ENCODE peak calls at places on chromosomes 7 and 10, in ten cellular contexts. Y is BE2C, G is tibial artery, Z is OCI-LY7, X is psoas muscle, D is breast epithelium, M is thoracic aorta, B is left ventricle myocardium inferior, S is lower lobe of right lung, Q is esophagus squamous epithelium. K is an unnamed sample. For H3K36me3 and H3K4me1, the result is how much of the 10 kb centered on the place peaks cover.

GRCh38 chr10:99999319-100000108 is 10.2 kb downstream of the DNMBP start:
- DNase-seq in Q (no peak), G (no peak), X (no peak), B (no peak), Z (no peak), S (no peak), D (no peak), M (no peak), Y (no peak), K (no peak)

GRCh38 chr7:3438352-3438751 is 137.3 kb downstream of the SDK1 start:
- DNase-seq in M (no peak), G (no peak), D (no peak), X (no peak), S (no peak), Q (no peak), Y (no peak), Z (no peak), B (no peak), K (no peak)

GRCh38 chr7:40024841-40025240 is 74.8 kb downstream of the CDK13 start:
- DNase-seq in B (no peak), D (no peak), G (no peak), Q (no peak), Z (no peak), Y (no peak), X (no peak), M (no peak), S (no peak), K (no peak)

GRCh38 chr10:125027889-125028288 is 86.0 kb downstream of the ZRANB1 start:
- DNase-seq in Z (no peak), G (no peak), Q (no peak), D (no peak), Y (no peak), S (no peak), B (no peak), X (peak), M (no peak), K (no peak)

GRCh38 chr10:127498081-127498480 is 51.0 kb upstream of the NPS start:
- DNase-seq in Y (peak), S (no peak), Q (no peak), Z (no peak), G (no peak), D (no peak), X (no peak), M (no peak), B (no peak), K (no peak)

GRCh38 chr7:15334524-15335269 is 227.1 kb downstream of the AGMO start:
- DNase-seq in G (no peak), Q (no peak), S (no peak), Z (no peak), D (no peak), M (no peak), Y (no peak), X (no peak), B (no peak), K (no peak)

GRCh38 chr7:2601907-2602735 is 29.7 kb upstream of the TTYH3 start:
- DNase-seq in Y (peak), B (no peak), Q (no peak), M (no peak), D (no peak), G (peak), Z (no peak), X (no peak), S (no peak), K (peak)

GRCh38 chr10:54496852-54497251 is 304.2 kb downstream of the PCDH15 start:
- DNase-seq in D (no peak), G (no peak), B (no peak), Y (no peak), Z (no peak), S (no peak), X (no peak), Q (no peak), M (no peak), K (no peak)

GRCh38 chr10:109877546-109877945 is 45.8 kb downstream of the XPNPEP1 start:
- DNase-seq in G (no peak), M (no peak), Z (no peak), X (no peak), B (no peak), Y (no peak), D (no peak), Q (no peak), S (no peak), K (no peak)

GRCh38 chr7:107435749-107436148 is 34.1 kb upstream of the GPR22 start:
- DNase-seq in Z (no peak), X (no peak), M (no peak), S (no peak), Y (no peak), G (no peak), B (no peak), Q (no peak), D (no peak), K (no peak)

GRCh38 chr10:103889121-103889720 is 28.8 kb downstream of the STN1 start:
- DNase-seq in G (no peak), D (no peak), Q (no peak), S (no peak), Z (no peak), M (no peak), X (no peak), B (no peak), Y (no peak), K (no peak)

GRCh38 chr10:103197177-103197576 is 4.1 kb upstream of the NT5C2 start:
- DNase-seq in S (peak), Q (no peak), Y (no peak), X (peak), M (peak), B (peak), Z (no peak), D (no peak), G (peak), K (no peak)

GRCh38 chr10:129151281-129151680 is 315.8 kb upstream of the MGMT start:
- DNase-seq in S (no peak), G (no peak), Q (no peak), M (no peak), Z (no peak), D (no peak), X (no peak), B (no peak), Y (no peak), K (no peak)

GRCh38 chr10:102120987-102121738 is 995 bp upstream of the LDB1 start:
- DNase-seq in Y (peak), M (peak), S (peak), X (peak), B (peak), Z (no peak), Q (no peak), G (peak), D (peak), K (peak)

GRCh38 chr10:126953886-126954285 is 48.7 kb downstream of the DOCK1 start:
- DNase-seq in S (no peak), X (no peak), Q (no peak), Z (no peak), D (no peak), B (no peak), M (no peak), Y (no peak), G (no peak), K (no peak)

GRCh38 chr7:36653011-36653670 is 71.2 kb downstream of the AOAH start:
- DNase-seq in M (no peak), S (no peak), D (no peak), B (no peak), G (no peak), Y (no peak), Z (no peak), Q (no peak), X (no peak), K (no peak)

GRCh38 chr10:1101946-1102345 is 45.8 kb downstream of the WDR37 start:
- DNase-seq in B (no peak), Y (no peak), Q (no peak), Z (no peak), D (no peak), G (no peak), X (no peak), M (no peak), S (no peak), K (no peak)

GRCh38 chr7:116753130-116753529 is 81.1 kb downstream of the MET start:
- DNase-seq in S (no peak), Q (no peak), M (no peak), Z (no peak), X (no peak), Y (no peak), G (no peak), D (no peak), B (no peak), K (no peak)

GRCh38 chr10:5343979-5344378 is 20.8 kb upstream of the UCN3 start:
- DNase-seq in S (no peak), G (no peak), Y (no peak), Q (no peak), M (no peak), X (no peak), B (no peak), D (no peak), Z (no peak), K (no peak)

GRCh38 chr7:24052572-24053223 is 231.3 kb upstream of the NPY start:
- DNase-seq in G (no peak), S (no peak), Y (peak), Q (no peak), X (no peak), B (no peak), D (no peak), Z (no peak), M (no peak), K (peak)

GRCh38 chr7:503575-504111 is 16.0 kb downstream of the PDGFA start:
- DNase-seq in X (peak), Q (no peak), Y (no peak), G (peak), S (peak), D (no peak), M (no peak), B (peak), Z (no peak), K (no peak)

GRCh38 chr10:124423813-124424212 is 5.1 kb upstream of the OAT start:
- DNase-seq in Y (no peak), M (no peak), S (no peak), B (no peak), D (no peak), X (no peak), G (no peak), Z (no peak), Q (no peak), K (no peak)

GRCh38 chr10:45179716-45180115 is 135.7 kb downstream of the OR13A1 start:
- DNase-seq in M (no peak), S (no peak), B (no peak), Q (no peak), Y (no peak), D (no peak), X (no peak), G (peak), Z (no peak), K (no peak)

GRCh38 chr10:103833731-103834365 is 21.5 kb downstream of the SH3PXD2A start:
- DNase-seq in G (peak), M (no peak), B (peak), Z (peak), D (no peak), X (peak), Q (no peak), Y (peak), S (peak), K (no peak)

GRCh38 chr10:16867556-16867955 is 50.3 kb upstream of the RSU1 start:
- DNase-seq in Q (no peak), B (no peak), G (no peak), D (no peak), X (no peak), Y (no peak), Z (no peak), M (no peak), S (no peak), K (no peak)
- H3K4me3 ChIP-seq in Q (no peak), B (no peak), G (no peak), D (no peak), X (no peak), Y (no peak), Z (no peak), M (no peak), S (no peak), K (no peak)

GRCh38 chr10:3146289-3146688 is 26.3 kb downstream of the PITRM1 start:
- DNase-seq in Q (no peak), Z (no peak), D (no peak), X (no peak), S (no peak), M (no peak), B (no peak), Y (no peak), G (no peak), K (no peak)
- H3K36me3 ChIP-seq in Q (under half), Z (half or more), D (under half), X (half or more), S (half or more), M (half or more), B (half or more), Y (under half), G (half or more), K (half or more)

GRCh38 chr7:80634505-80634904 is 3.9 kb upstream of the CD36 start:
- DNase-seq in X (no peak), Q (no peak), G (no peak), Z (no peak), S (no peak), D (no peak), M (no peak), Y (no peak), B (no peak), K (no peak)

GRCh38 chr7:80632819-80633218 is 5.6 kb upstream of the CD36 start:
- DNase-seq in B (no peak), Q (no peak), G (no peak), D (no peak), Y (no peak), M (no peak), S (no peak), Z (no peak), X (no peak), K (no peak)

GRCh38 chr7:80630611-80631010 is 7.8 kb upstream of the CD36 start:
- DNase-seq in B (no peak), Y (peak), Q (no peak), X (no peak), D (no peak), M (no peak), G (no peak), S (no peak), Z (no peak), K (no peak)

GRCh38 chr7:80629023-80629422 is 9.4 kb upstream of the CD36 start:
- DNase-seq in X (no peak), G (no peak), M (no peak), S (no peak), D (no peak), Y (no peak), Q (no peak), B (no peak), Z (no peak), K (no peak)

DNA sequence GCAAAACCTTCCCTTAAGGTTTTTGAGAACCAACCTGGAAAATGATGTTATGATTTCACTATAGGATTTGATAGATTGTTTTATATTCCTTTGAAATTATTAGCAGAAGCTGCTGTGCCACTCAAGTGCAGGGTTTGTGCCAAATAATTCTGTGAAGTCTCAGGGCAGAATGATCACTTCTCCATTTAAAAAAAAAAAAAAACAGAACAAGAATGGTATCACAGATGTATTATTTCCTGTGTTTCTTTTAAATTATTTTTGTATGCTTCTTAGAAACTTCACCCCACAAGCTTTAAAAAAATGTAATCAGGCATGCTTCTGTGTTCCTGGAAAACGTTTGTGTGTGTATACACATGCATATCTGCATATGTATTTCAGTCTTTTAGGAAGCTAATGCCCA is 6.4 kb upstream of the CD36 start:
- DNase-seq in X (no peak), Z (no peak), B (no peak), M (no peak), Q (no peak), D (no peak), G (no peak), Y (no peak), S (no peak), K (no peak)
- H3K4me1 ChIP-seq in X (half or more), Z (under half), B (half or more), M (under half), Q (under half), D (under half), G (under half), Y (under half), S (half or more), K (under half)

DNA sequence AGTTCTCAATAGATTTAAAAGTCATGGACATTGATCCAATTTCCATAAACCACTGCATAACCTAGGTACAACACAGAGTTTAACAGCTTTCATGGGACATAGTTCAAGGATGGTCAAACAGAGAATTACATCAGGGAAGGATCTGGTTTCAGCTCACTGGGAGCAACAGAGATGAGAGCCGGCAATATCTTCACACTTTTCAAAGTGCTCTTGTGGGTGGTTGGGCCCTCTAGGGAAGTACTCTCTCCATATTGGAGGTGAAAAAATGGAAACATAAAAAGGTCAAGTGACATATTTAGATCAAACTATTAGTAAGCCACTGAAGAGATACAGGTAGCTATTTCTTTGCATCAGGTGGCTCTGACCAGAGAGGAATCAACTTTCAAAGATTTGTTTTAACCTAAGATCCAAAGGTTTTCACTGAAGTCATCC is 61.8 kb upstream of the LRRN3 start:
- DNase-seq in G (no peak), D (no peak), S (no peak), Q (no peak), Z (no peak), X (no peak), Y (no peak), M (no peak), B (no peak), K (no peak)
- H3K4me3 ChIP-seq in G (no peak), D (no peak), S (no peak), Q (no peak), Z (no peak), X (no peak), Y (no peak), M (no peak), B (no peak), K (no peak)

DNA sequence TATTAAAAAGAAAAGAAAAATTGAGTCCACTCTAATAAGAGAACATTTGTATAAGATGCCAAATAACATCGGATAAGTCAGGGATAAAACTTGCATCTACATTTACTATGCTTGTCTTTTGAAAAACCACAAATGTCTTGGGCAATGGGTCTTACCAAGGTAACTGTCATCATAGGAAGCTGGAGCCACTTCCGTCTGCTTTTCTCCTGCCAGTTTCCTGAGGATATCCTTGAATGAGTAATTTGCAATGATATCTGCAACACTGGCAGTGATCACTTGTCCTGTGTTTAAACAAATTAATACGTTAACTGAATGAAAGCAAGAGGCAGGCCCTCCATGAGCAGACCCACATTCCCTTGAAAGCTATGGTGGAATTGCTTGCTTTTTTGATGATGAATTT is 47.3 kb downstream of the ITGA8 start:
- DNase-seq in B (no peak), S (no peak), D (no peak), Q (no peak), M (no peak), Y (no peak), X (no peak), Z (no peak), G (no peak), K (no peak)
- H3K36me3 ChIP-seq in B (under half), S (under half), D (under half), Q (under half), M (half or more), Y (under half), X (under half), Z (under half), G (under half), K (under half)

DNA sequence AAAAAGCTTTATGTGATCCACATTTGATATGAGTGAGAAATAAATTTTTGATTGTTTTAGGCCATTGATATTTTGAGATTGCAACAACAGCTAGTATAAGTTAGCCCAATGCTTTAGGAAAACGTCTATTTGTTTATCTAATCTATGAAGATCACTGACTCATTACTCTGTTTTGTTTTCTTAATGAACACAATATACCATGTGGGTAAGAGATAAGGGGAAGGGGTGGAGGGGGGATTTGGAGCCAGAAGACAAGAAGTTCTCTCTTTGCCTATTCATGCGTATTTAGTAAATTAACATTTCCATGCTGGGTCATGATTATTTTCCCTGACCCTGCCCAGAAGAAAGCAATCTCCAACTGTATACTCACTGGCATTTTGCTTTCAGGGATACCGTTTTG is 359.5 kb upstream of the NPSR1 start:
- DNase-seq in Z (no peak), X (no peak), Q (no peak), G (no peak), S (no peak), M (no peak), D (no peak), Y (no peak), B (no peak), K (no peak)
- H3K4me1 ChIP-seq in Z (under half), X (under half), Q (under half), G (under half), S (under half), M (under half), D (under half), Y (under half), B (under half), K (under half)

DNA sequence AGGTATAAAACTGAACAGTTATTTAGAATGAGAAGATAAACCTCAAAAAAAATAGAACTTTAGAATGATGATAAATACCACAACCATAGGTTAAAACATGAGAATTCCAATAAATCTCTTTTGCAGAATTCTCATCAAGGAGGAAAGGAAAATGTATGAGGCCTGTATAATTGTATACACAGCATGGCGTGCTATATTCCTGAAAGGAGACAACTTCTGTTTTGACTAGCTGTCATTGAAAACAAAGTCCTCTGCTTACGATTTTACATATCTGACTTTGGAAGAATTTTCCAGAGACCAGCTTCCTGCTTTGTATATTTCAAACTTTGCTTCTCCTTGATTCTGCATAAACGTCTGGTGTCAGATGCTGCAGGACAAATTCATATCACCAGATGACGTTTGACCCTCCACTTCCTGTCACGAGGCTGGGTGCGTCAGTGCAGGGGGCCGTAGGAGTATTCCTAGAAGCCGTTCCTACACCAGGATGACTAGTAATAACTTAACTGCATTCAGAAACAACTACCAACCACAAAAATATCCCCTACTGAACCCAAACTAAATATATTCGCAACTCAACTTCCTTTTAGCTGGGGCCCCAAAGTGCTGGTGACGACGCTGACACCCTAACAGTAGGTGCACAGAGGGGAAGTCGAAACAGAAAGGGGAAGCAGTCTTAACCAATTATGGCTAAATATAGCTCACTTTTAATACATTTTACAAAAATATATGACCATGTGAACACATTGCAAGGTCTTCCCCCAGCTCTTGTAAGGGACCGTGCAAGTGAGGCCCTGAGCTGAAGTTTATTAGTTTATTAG is 178.6 kb upstream of the INHBA start:
- DNase-seq in X (peak), Q (no peak), S (peak), G (peak), D (no peak), B (no peak), Z (peak), M (no peak), Y (no peak), K (no peak)
- H3K4me3 ChIP-seq in X (no peak), Q (no peak), S (no peak), G (no peak), D (no peak), B (no peak), Z (peak), M (no peak), Y (no peak), K (no peak)